ENCODE peak calls at places on chromosomes 5 and 9, in eight cellular contexts. I, B, C, U, F, M, O and D are unnamed samples.

GRCh38 chr5:115857621-115858349 is 16.1 kb downstream of the AP3S1 start:
- DNase-seq in I (no peak), B (no peak), C (peak), U (no peak), F (no peak), M (no peak), O (no peak), D (no peak)

GRCh38 chr5:73743161-73743560 is 117.2 kb downstream of the ARHGEF28 start:
- DNase-seq in I (no peak), B (no peak), C (no peak), U (no peak), F (peak), M (no peak), O (no peak), D (no peak)

GRCh38 chr5:171954721-171955120 is 51.7 kb downstream of the FBXW11 start:
- DNase-seq in I (no peak), B (no peak), C (no peak), U (no peak), F (peak), M (no peak), O (no peak), D (no peak)

GRCh38 chr5:126044111-126044668 is 379.0 kb upstream of the GRAMD2B start:
- DNase-seq in I (no peak), B (peak), C (no peak), U (no peak), F (no peak), M (no peak), O (no peak), D (no peak)

GRCh38 chr5:141870871-141871270 is 7.3 kb downstream of the PCDH1 start:
- DNase-seq in I (peak), B (no peak), C (no peak), U (no peak), F (no peak), M (no peak), O (no peak), D (no peak)

GRCh38 chr9:98658965-98659364 is 49.8 kb downstream of the GABBR2 start:
- DNase-seq in I (no peak), B (no peak), C (no peak), U (no peak), F (peak), M (no peak), O (no peak), D (no peak)

GRCh38 chr5:159133041-159133741 is 33.5 kb upstream of the EBF1 start:
- DNase-seq in I (no peak), B (peak), C (peak), U (no peak), F (peak), M (no peak), O (no peak), D (peak)

GRCh38 chr9:98986866-98987653 is 43.4 kb downstream of the COL15A1 start:
- DNase-seq in I (no peak), B (no peak), C (no peak), U (no peak), F (no peak), M (no peak), O (no peak), D (no peak)

GRCh38 chr5:127006711-127007110 is 23.6 kb downstream of the MARCHF3 start:
- DNase-seq in I (no peak), B (no peak), C (no peak), U (no peak), F (no peak), M (no peak), O (no peak), D (no peak)

GRCh38 chr5:71938886-71939285 is 168.4 kb upstream of the MAP1B start:
- DNase-seq in I (peak), B (peak), C (no peak), U (no peak), F (no peak), M (no peak), O (no peak), D (no peak)

GRCh38 chr5:127561254-127561653 is 43.8 kb downstream of the PRRC1 start:
- DNase-seq in I (no peak), B (no peak), C (no peak), U (no peak), F (no peak), M (no peak), O (no peak), D (no peak)

GRCh38 chr9:128125575-128126354 is 1.8 kb downstream of the PTGES2 start:
- DNase-seq in I (no peak), B (no peak), C (no peak), U (no peak), F (no peak), M (no peak), O (no peak), D (peak)